ENCODE peak calls at places on chromosome 22, in five cellular contexts. One of them, this sample, is unnamed.

GRCh38 chr22:44972363-44973083 is 37.3 kb downstream of the PHF21B start:
- DNase-seq in stimulated activated naive CD8-positive, alpha-beta T cell treated with anti-CD3 and anti-CD28 coated beads, Interleukin-15, Interleukin-2, amounts not matched to agents 100 U/mL and 50 U/mL, for 24 hours: peak
- DNase-seq in mammary epithelial cell: no peak
- DNase-seq in aorta: no peak
- DNase-seq in HL-60: no peak
- DNase-seq in this sample: no peak

GRCh38 chr22:32518848-32519247 is 44.2 kb downstream of the FBXO7 start:
- DNase-seq in stimulated activated naive CD8-positive, alpha-beta T cell treated with anti-CD3 and anti-CD28 coated beads, Interleukin-15, Interleukin-2, amounts not matched to agents 100 U/mL and 50 U/mL, for 24 hours: no peak
- DNase-seq in mammary epithelial cell: no peak
- DNase-seq in aorta: no peak
- DNase-seq in HL-60: no peak
- DNase-seq in this sample: no peak

GRCh38 chr22:29346659-29347058 is 31.2 kb upstream of the RASL10A start:
- DNase-seq in stimulated activated naive CD8-positive, alpha-beta T cell treated with anti-CD3 and anti-CD28 coated beads, Interleukin-15, Interleukin-2, amounts not matched to agents 100 U/mL and 50 U/mL, for 24 hours: no peak
- DNase-seq in mammary epithelial cell: no peak
- DNase-seq in aorta: peak
- DNase-seq in HL-60: no peak
- DNase-seq in this sample: no peak

GRCh38 chr22:19878461-19879247 is 24.0 kb upstream of the GNB1L start:
- DNase-seq in stimulated activated naive CD8-positive, alpha-beta T cell treated with anti-CD3 and anti-CD28 coated beads, Interleukin-15, Interleukin-2, amounts not matched to agents 100 U/mL and 50 U/mL, for 24 hours: no peak
- DNase-seq in mammary epithelial cell: no peak
- DNase-seq in aorta: peak
- DNase-seq in HL-60: no peak
- DNase-seq in this sample: no peak

GRCh38 chr22:20750461-20751184 is 23.3 kb upstream of the SERPIND1 start:
- DNase-seq in stimulated activated naive CD8-positive, alpha-beta T cell treated with anti-CD3 and anti-CD28 coated beads, Interleukin-15, Interleukin-2, amounts not matched to agents 100 U/mL and 50 U/mL, for 24 hours: peak
- DNase-seq in mammary epithelial cell: peak
- DNase-seq in aorta: peak
- DNase-seq in HL-60: no peak
- DNase-seq in this sample: peak

GRCh38 chr22:31897842-31898241 is 46.5 kb upstream of the YWHAH start:
- DNase-seq in stimulated activated naive CD8-positive, alpha-beta T cell treated with anti-CD3 and anti-CD28 coated beads, Interleukin-15, Interleukin-2, amounts not matched to agents 100 U/mL and 50 U/mL, for 24 hours: no peak
- DNase-seq in mammary epithelial cell: no peak
- DNase-seq in aorta: no peak
- DNase-seq in HL-60: no peak
- DNase-seq in this sample: no peak

GRCh38 chr22:36936362-36937116 is 23.1 kb downstream of the CSF2RB start:
- DNase-seq in stimulated activated naive CD8-positive, alpha-beta T cell treated with anti-CD3 and anti-CD28 coated beads, Interleukin-15, Interleukin-2, amounts not matched to agents 100 U/mL and 50 U/mL, for 24 hours: no peak
- DNase-seq in mammary epithelial cell: no peak
- DNase-seq in aorta: no peak
- DNase-seq in HL-60: peak
- DNase-seq in this sample: no peak

GRCh38 chr22:25447689-25448434 is 116.6 kb upstream of the GRK3 start:
- DNase-seq in stimulated activated naive CD8-positive, alpha-beta T cell treated with anti-CD3 and anti-CD28 coated beads, Interleukin-15, Interleukin-2, amounts not matched to agents 100 U/mL and 50 U/mL, for 24 hours: peak
- DNase-seq in mammary epithelial cell: peak
- DNase-seq in aorta: peak
- DNase-seq in HL-60: peak
- DNase-seq in this sample: peak

GRCh38 chr22:46896166-46896565 is 133.7 kb downstream of the TBC1D22A start:
- DNase-seq in stimulated activated naive CD8-positive, alpha-beta T cell treated with anti-CD3 and anti-CD28 coated beads, Interleukin-15, Interleukin-2, amounts not matched to agents 100 U/mL and 50 U/mL, for 24 hours: no peak
- DNase-seq in mammary epithelial cell: no peak
- DNase-seq in aorta: no peak
- DNase-seq in HL-60: no peak
- DNase-seq in this sample: no peak

GRCh38 chr22:38572065-38572464 is 2.1 kb upstream of the DMC1 start:
- DNase-seq in stimulated activated naive CD8-positive, alpha-beta T cell treated with anti-CD3 and anti-CD28 coated beads, Interleukin-15, Interleukin-2, amounts not matched to agents 100 U/mL and 50 U/mL, for 24 hours: peak
- DNase-seq in mammary epithelial cell: peak
- DNase-seq in aorta: no peak
- DNase-seq in HL-60: no peak
- DNase-seq in this sample: peak

GRCh38 chr22:24265734-24266133 is 4.9 kb upstream of the SPECC1L start:
- DNase-seq in stimulated activated naive CD8-positive, alpha-beta T cell treated with anti-CD3 and anti-CD28 coated beads, Interleukin-15, Interleukin-2, amounts not matched to agents 100 U/mL and 50 U/mL, for 24 hours: no peak
- DNase-seq in mammary epithelial cell: no peak
- DNase-seq in aorta: no peak
- DNase-seq in HL-60: no peak
- DNase-seq in this sample: no peak

GRCh38 chr22:46852771-46853170 is 90.3 kb downstream of the TBC1D22A start:
- DNase-seq in stimulated activated naive CD8-positive, alpha-beta T cell treated with anti-CD3 and anti-CD28 coated beads, Interleukin-15, Interleukin-2, amounts not matched to agents 100 U/mL and 50 U/mL, for 24 hours: no peak
- DNase-seq in mammary epithelial cell: no peak
- DNase-seq in aorta: no peak
- DNase-seq in HL-60: no peak
- DNase-seq in this sample: no peak

GRCh38 chr22:44127353-44127752 is 53.4 kb upstream of the PARVG start:
- DNase-seq in stimulated activated naive CD8-positive, alpha-beta T cell treated with anti-CD3 and anti-CD28 coated beads, Interleukin-15, Interleukin-2, amounts not matched to agents 100 U/mL and 50 U/mL, for 24 hours: no peak
- DNase-seq in mammary epithelial cell: no peak
- DNase-seq in aorta: no peak
- DNase-seq in HL-60: peak
- DNase-seq in this sample: no peak

GRCh38 chr22:24523873-24524272 is 28.7 kb downstream of the UPB1 start:
- DNase-seq in stimulated activated naive CD8-positive, alpha-beta T cell treated with anti-CD3 and anti-CD28 coated beads, Interleukin-15, Interleukin-2, amounts not matched to agents 100 U/mL and 50 U/mL, for 24 hours: no peak
- DNase-seq in mammary epithelial cell: no peak
- DNase-seq in aorta: no peak
- DNase-seq in HL-60: no peak
- DNase-seq in this sample: no peak